ENCODE peak calls at places on chromosomes 6 and 20, in seven cellular contexts. L is fibroblast of lung, I is IMR-90, J is lung, P is mucosa of descending colon, H is heart left ventricle, B is coronary artery. U is an unnamed sample.

GRCh38 chr20:51062065-51062464 is 39.2 kb upstream of the KCNG1 start:
- DNase-seq in J (no peak), I (peak; percentile 3), L (peak; percentile 21), H (no peak), B (no peak), P (no peak), U (no peak)

GRCh38 chr6:133645000-133645619 is 243.8 kb upstream of the TCF21 start:
- DNase-seq in H (no peak), P (no peak), J (no peak), B (no peak), L (peak; percentile 86), I (peak; percentile 74), U (no peak)

GRCh38 chr20:46609043-46609442 is 42.2 kb downstream of the SLC13A3 start:
- DNase-seq in I (no peak), P (no peak), H (no peak), J (no peak), B (no peak), L (no peak), U (no peak)

GRCh38 chr20:44051661-44052000 is 135.4 kb downstream of the JPH2 start:
- DNase-seq in L (no peak), J (no peak), B (no peak), P (no peak), H (no peak), I (no peak), U (no peak)

GRCh38 chr6:143629104-143630080 is 48.4 kb upstream of the PHACTR2 start:
- DNase-seq in B (no peak), J (no peak), L (peak; percentile 34), I (peak; percentile 80), P (no peak), H (no peak), U (no peak)

GRCh38 chr20:48748556-48748955 is 79.2 kb downstream of the PREX1 start:
- DNase-seq in B (no peak), L (no peak), I (no peak), H (no peak), J (no peak), P (no peak), U (no peak)

GRCh38 chr6:87066449-87067288 is 28.2 kb downstream of the CGA start:
- DNase-seq in L (peak; percentile 60), B (no peak), I (peak; percentile 72), J (no peak), P (no peak), H (no peak), U (peak; percentile 51)

GRCh38 chr6:159875194-159875593 is 15.6 kb upstream of the MAS1 start:
- DNase-seq in L (no peak), B (no peak), H (no peak), P (no peak), J (no peak), I (no peak), U (no peak)

GRCh38 chr6:98657764-98658163 is 176.6 kb upstream of the POU3F2 start:
- DNase-seq in I (peak; percentile 38), J (no peak), P (no peak), B (no peak), L (peak; percentile 54), H (no peak), U (peak; percentile 41)

GRCh38 chr6:27753668-27754407 is 158.4 kb downstream of the OR2B2 start:
- DNase-seq in H (peak; percentile 81), B (no peak), J (peak; percentile 73), L (peak; percentile 85), P (peak; percentile 85), I (peak; percentile 76), U (peak; percentile 81)

GRCh38 chr6:34911822-34912221 is 22.8 kb downstream of the ANKS1A start:
- DNase-seq in B (no peak), P (no peak), L (no peak), J (no peak), H (no peak), I (no peak), U (no peak)

GRCh38 chr6:27608916-27609883 is 136.3 kb upstream of the ZNF184 start:
- DNase-seq in B (no peak), P (no peak), I (peak; percentile 60), J (peak; percentile 49), H (no peak), L (peak; percentile 71), U (no peak)

GRCh38 chr6:109261815-109262214 is 120.5 kb downstream of the CD164 start:
- DNase-seq in P (no peak), H (no peak), L (no peak), J (no peak), B (no peak), I (no peak), U (no peak)

GRCh38 chr6:107600936-107601335 is 111.0 kb downstream of the SOBP start:
- DNase-seq in L (peak; percentile 88), B (no peak), I (peak; percentile 47), H (no peak), J (peak; percentile 67), P (no peak), U (peak; percentile 63)

GRCh38 chr6:2296781-2297180 is 51.4 kb upstream of the GMDS start:
- DNase-seq in P (no peak), L (no peak), B (no peak), J (no peak), H (no peak), I (no peak), U (no peak)

GRCh38 chr6:14079433-14079832 is 38.1 kb upstream of the CD83 start:
- DNase-seq in B (no peak), P (no peak), J (no peak), H (no peak), I (peak; percentile 53), L (peak; percentile 86), U (no peak)

GRCh38 chr6:16446241-16446640 is 207.9 kb downstream of the GMPR start:
- DNase-seq in L (no peak), H (no peak), P (no peak), I (no peak), B (no peak), J (no peak), U (no peak)

GRCh38 chr6:100553243-100553642 is 88.5 kb upstream of the SIM1 start:
- DNase-seq in H (no peak), L (no peak), P (no peak), I (no peak), J (no peak), B (no peak), U (no peak)

GRCh38 chr20:53319200-53319599 is 274.4 kb downstream of the ZNF217 start:
- DNase-seq in L (no peak), P (no peak), H (no peak), J (no peak), I (no peak), B (no peak), U (no peak)

GRCh38 chr6:14922306-14922705 is 323.6 kb upstream of the JARID2 start:
- DNase-seq in I (no peak), J (no peak), B (no peak), L (peak; percentile 68), P (no peak), H (no peak), U (no peak)

GRCh38 chr6:37058084-37058586 is 52.7 kb downstream of the FGD2 start:
- DNase-seq in J (no peak), I (peak; percentile 76), B (no peak), H (no peak), L (peak; percentile 40), P (no peak), U (no peak)

GRCh38 chr20:57808266-57808866 is 98.6 kb upstream of the PMEPA1 start:
- DNase-seq in J (no peak), L (no peak), B (no peak), I (no peak), H (no peak), P (no peak), U (no peak)

DNA sequence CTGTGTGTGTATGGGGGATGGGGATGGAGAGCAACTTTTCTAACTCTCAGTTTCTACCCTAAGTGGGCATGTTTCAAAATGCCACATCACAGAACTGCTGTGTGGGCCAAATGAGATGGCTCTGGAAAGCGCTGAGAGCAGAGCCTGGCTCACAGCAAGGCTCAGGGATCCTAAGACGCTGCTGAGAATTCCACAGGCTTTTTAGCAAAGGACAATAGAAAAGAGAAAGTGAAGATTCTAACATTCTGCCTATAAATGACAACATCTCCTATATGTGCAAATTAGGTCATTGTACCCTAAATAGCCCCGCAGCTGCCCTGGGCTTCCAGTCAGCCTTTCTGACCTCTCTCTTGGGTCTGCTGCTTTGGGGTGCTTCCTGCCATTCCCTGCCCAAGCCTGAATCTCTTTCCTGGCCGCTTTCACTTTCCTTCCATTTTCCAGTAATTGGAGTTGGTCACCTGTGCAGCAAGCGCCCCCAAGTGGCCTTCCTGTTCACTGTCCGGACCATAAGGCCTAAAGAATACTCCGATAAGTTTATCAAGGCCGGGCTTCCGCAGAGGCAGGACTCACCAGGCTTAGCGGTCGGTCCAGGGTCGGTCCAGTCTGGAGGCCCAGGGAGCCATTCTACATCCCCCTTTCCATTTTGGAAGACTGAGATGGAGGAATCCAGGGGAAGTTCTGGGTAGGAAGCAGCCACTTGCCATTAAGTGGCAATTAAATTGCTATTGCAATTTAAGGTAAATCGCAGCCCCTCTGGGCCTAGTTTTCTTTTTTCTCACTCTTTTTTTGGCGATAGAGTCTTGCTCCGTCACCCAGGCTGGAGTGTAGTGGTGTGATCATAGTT is 6.7 kb upstream of the DDR1 start:
- DNase-seq in H (peak; percentile 90), B (peak; percentile 92), I (peak; percentile 90), J (peak; percentile 89), P (peak; percentile 88), L (peak; percentile 83), U (peak; percentile 86)
- H3K4me3 ChIP-seq in H (peak overlapping the region; percentile 56), B (peak overlapping the region; percentile 60), I (peak overlapping the region; percentile 23), J (no peak overlapping the region), P (no peak overlapping the region), L (peak overlapping the region; percentile 13), U (peak overlapping the region; percentile 10)

DNA sequence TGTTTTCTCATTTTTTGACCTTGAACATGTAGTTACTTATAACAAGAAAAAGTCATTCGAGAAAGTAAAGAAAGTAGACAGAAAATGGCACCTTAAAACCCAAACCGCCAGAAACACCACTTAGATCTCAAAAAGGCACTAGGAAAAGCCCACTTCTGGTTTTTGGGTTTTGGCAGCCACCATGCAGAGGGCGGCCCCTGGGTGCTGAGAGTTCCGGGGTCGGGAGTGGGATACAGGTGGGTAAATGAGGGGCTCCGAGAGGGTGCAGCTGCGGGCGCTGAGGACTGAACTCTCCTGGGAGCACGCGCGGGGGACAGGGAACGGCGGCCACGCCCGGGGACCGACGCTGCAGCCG is 49.2 kb downstream of the TMEM242 start:
- DNase-seq in J (no peak), I (no peak), P (no peak), L (no peak), B (no peak), H (no peak), U (no peak)
- H3K4me3 ChIP-seq in J (peak overlapping the region; percentile 75), I (peak overlapping the region; percentile 90), P (peak overlapping the region; percentile 22), L (peak overlapping the region; percentile 59), B (peak overlapping the region; percentile 90), H (peak overlapping the region; percentile 73), U (peak overlapping the region; percentile 73)

DNA sequence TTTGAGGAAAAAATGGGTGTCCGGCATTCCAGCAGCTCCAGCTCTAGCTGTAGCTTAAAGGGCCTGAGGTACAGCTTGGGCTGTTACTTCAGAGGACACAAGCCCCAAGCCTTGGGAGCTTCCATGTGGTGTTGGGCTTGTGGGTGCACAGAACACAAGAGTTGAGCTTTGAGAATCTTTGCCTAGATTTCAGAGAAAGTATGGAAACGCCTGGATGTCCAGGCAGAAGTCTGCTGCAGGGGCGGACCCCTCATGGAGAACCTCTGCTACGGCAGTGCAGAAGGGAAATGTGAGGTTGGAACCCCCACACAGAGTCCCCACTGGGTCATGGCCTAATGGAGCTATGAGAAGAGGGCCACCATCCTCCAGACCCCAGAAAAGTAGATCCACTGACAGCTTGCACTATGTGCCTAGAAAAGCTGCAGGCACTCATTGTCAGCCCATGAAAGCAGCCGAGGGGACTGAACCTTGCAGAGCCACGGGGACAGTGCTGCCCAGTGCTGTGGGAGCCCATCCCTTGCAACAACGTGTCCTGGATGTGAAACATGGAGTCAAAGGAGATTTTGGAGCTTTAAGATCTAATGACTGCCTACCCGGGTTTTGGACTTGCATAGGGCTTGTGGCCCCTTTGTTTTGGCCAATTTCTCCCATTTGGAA is 90.6 kb downstream of the QKI start:
- DNase-seq in P (no peak), L (no peak), J (no peak), B (no peak), H (peak; percentile 40), I (no peak), U (no peak)
- H3K4me3 ChIP-seq in P (no peak overlapping the region), L (no peak overlapping the region), J (no peak overlapping the region), B (no peak overlapping the region), H (no peak overlapping the region), I (no peak overlapping the region), U (no peak overlapping the region)

GRCh38 chr6:137489410-137490371 is 4.5 kb downstream of the OLIG3 start:
- DNase-seq in L (no peak), H (no peak), P (no peak), J (no peak), I (no peak), B (no peak), U (no peak)
- H3K4me3 ChIP-seq in L (no peak overlapping the region), H (no peak overlapping the region), P (no peak overlapping the region), J (no peak overlapping the region), I (no peak overlapping the region), B (peak overlapping the region; percentile 57), U (no peak overlapping the region)